ENCODE peak calls at places on chromosome 4, in six cellular contexts. One of them, this sample, is unnamed.
A peak's percentile ranks its signal among the peaks of the same experiment; 100 is the strongest.

GRCh38 chr4:2793578-2793919 is 664 bp downstream of the SH3BP2 start:
- DNase-seq in dorsolateral prefrontal cortex: no peak
- DNase-seq in K562: peak; percentile 52
- DNase-seq in RWPE1: no peak
- DNase-seq in neural progenitor cell: peak; percentile 30
- DNase-seq in IMR-90: peak; percentile 57
- DNase-seq in this sample: no peak

GRCh38 chr4:141307241-141307689 is 86.6 kb downstream of the ZNF330 start:
- DNase-seq in dorsolateral prefrontal cortex: peak; percentile 16
- DNase-seq in K562: peak; percentile 47
- DNase-seq in RWPE1: peak; percentile 52
- DNase-seq in neural progenitor cell: peak; percentile 67
- DNase-seq in IMR-90: peak; percentile 68
- DNase-seq in this sample: peak; percentile 40

GRCh38 chr4:165359501-165359900 is 19.3 kb upstream of the CPE start:
- DNase-seq in dorsolateral prefrontal cortex: no peak
- DNase-seq in K562: no peak
- DNase-seq in RWPE1: peak; percentile 63
- DNase-seq in neural progenitor cell: no peak
- DNase-seq in IMR-90: no peak
- DNase-seq in this sample: no peak

GRCh38 chr4:101782546-101782945 is 8.0 kb upstream of the BANK1 start:
- DNase-seq in dorsolateral prefrontal cortex: no peak
- DNase-seq in K562: no peak
- DNase-seq in RWPE1: no peak
- DNase-seq in neural progenitor cell: no peak
- DNase-seq in IMR-90: no peak
- DNase-seq in this sample: no peak

GRCh38 chr4:186669159-186669720 is 54.4 kb downstream of the FAT1 start:
- DNase-seq in dorsolateral prefrontal cortex: no peak
- DNase-seq in K562: no peak
- DNase-seq in RWPE1: peak; percentile 24
- DNase-seq in neural progenitor cell: peak; percentile 41
- DNase-seq in IMR-90: peak; percentile 81
- DNase-seq in this sample: no peak

GRCh38 chr4:26192921-26193894 is 127.6 kb upstream of the RBPJ start:
- DNase-seq in dorsolateral prefrontal cortex: no peak
- DNase-seq in K562: no peak
- DNase-seq in RWPE1: no peak
- DNase-seq in neural progenitor cell: no peak
- DNase-seq in IMR-90: no peak
- DNase-seq in this sample: no peak

GRCh38 chr4:37687666-37688065 is 1.5 kb upstream of the RELL1 start:
- DNase-seq in dorsolateral prefrontal cortex: peak; percentile 71
- DNase-seq in K562: no peak
- DNase-seq in RWPE1: no peak
- DNase-seq in neural progenitor cell: no peak
- DNase-seq in IMR-90: no peak
- DNase-seq in this sample: no peak

GRCh38 chr4:154590329-154591006 is at the start of gene FGA:
- DNase-seq in dorsolateral prefrontal cortex: no peak
- DNase-seq in K562: no peak
- DNase-seq in RWPE1: no peak
- DNase-seq in neural progenitor cell: peak; percentile 50
- DNase-seq in IMR-90: no peak
- DNase-seq in this sample: no peak

GRCh38 chr4:87029356-87029755 is 94.5 kb downstream of the AFF1 start:
- DNase-seq in dorsolateral prefrontal cortex: no peak
- DNase-seq in K562: no peak
- DNase-seq in RWPE1: no peak
- DNase-seq in neural progenitor cell: no peak
- DNase-seq in IMR-90: no peak
- DNase-seq in this sample: no peak

GRCh38 chr4:13543648-13544555 is at the start of gene NKX3-2:
- DNase-seq in dorsolateral prefrontal cortex: no peak
- DNase-seq in K562: no peak
- DNase-seq in RWPE1: no peak
- DNase-seq in neural progenitor cell: peak; percentile 74
- DNase-seq in IMR-90: peak; percentile 20
- DNase-seq in this sample: no peak

GRCh38 chr4:139875456-139875855 is 209.8 kb downstream of the MGST2 start:
- DNase-seq in dorsolateral prefrontal cortex: no peak
- DNase-seq in K562: no peak
- DNase-seq in RWPE1: no peak
- DNase-seq in neural progenitor cell: peak; percentile 69
- DNase-seq in IMR-90: no peak
- DNase-seq in this sample: no peak

GRCh38 chr4:166658585-166658984 is 575.7 kb downstream of the SPOCK3 start:
- DNase-seq in dorsolateral prefrontal cortex: no peak
- DNase-seq in K562: no peak
- DNase-seq in RWPE1: no peak
- DNase-seq in neural progenitor cell: no peak
- DNase-seq in IMR-90: no peak
- DNase-seq in this sample: no peak

GRCh38 chr4:23268072-23268771 is 575.5 kb downstream of the GBA3 start:
- DNase-seq in dorsolateral prefrontal cortex: no peak
- DNase-seq in K562: no peak
- DNase-seq in RWPE1: no peak
- DNase-seq in neural progenitor cell: no peak
- DNase-seq in IMR-90: no peak
- DNase-seq in this sample: no peak

GRCh38 chr4:54229631-54230478 is 762 bp downstream of the PDGFRA start:
- DNase-seq in dorsolateral prefrontal cortex: no peak
- DNase-seq in K562: no peak
- DNase-seq in RWPE1: no peak
- DNase-seq in neural progenitor cell: peak; percentile 61
- DNase-seq in IMR-90: peak; percentile 69
- DNase-seq in this sample: no peak

GRCh38 chr4:1056671-1057402 is 45.4 kb downstream of the FGFRL1 start:
- DNase-seq in dorsolateral prefrontal cortex: no peak
- DNase-seq in K562: no peak
- DNase-seq in RWPE1: no peak
- DNase-seq in neural progenitor cell: no peak
- DNase-seq in IMR-90: no peak
- DNase-seq in this sample: no peak

GRCh38 chr4:78606530-78607095 is 55.0 kb downstream of the ANXA3 start:
- DNase-seq in dorsolateral prefrontal cortex: no peak
- DNase-seq in K562: no peak
- DNase-seq in RWPE1: no peak
- DNase-seq in neural progenitor cell: no peak
- DNase-seq in IMR-90: no peak
- DNase-seq in this sample: no peak

GRCh38 chr4:81021526-81021944 is 9.0 kb upstream of the BMP3 start:
- DNase-seq in dorsolateral prefrontal cortex: no peak
- DNase-seq in K562: no peak
- DNase-seq in RWPE1: no peak
- DNase-seq in neural progenitor cell: no peak
- DNase-seq in IMR-90: no peak
- DNase-seq in this sample: peak; percentile 39

GRCh38 chr4:128688846-128689467 is 120.5 kb upstream of the JADE1 start:
- DNase-seq in dorsolateral prefrontal cortex: no peak
- DNase-seq in K562: no peak
- DNase-seq in RWPE1: no peak
- DNase-seq in neural progenitor cell: no peak
- DNase-seq in IMR-90: no peak
- DNase-seq in this sample: no peak

GRCh38 chr4:137545461-137545861 is 13.2 kb upstream of the PCDH18 start:
- DNase-seq in dorsolateral prefrontal cortex: no peak
- DNase-seq in K562: no peak
- DNase-seq in RWPE1: no peak
- DNase-seq in neural progenitor cell: peak; percentile 49
- DNase-seq in IMR-90: peak; percentile 94
- DNase-seq in this sample: no peak

GRCh38 chr4:177315767-177316490 is 6.3 kb downstream of the NEIL3 start:
- DNase-seq in dorsolateral prefrontal cortex: no peak
- DNase-seq in K562: no peak
- DNase-seq in RWPE1: no peak
- DNase-seq in neural progenitor cell: no peak
- DNase-seq in IMR-90: no peak
- DNase-seq in this sample: no peak

GRCh38 chr4:72286185-72286584 is 254.4 kb downstream of the NPFFR2 start:
- DNase-seq in dorsolateral prefrontal cortex: no peak
- DNase-seq in K562: no peak
- DNase-seq in RWPE1: peak; percentile 24
- DNase-seq in neural progenitor cell: no peak
- DNase-seq in IMR-90: peak; percentile 12
- DNase-seq in this sample: no peak
- TF ChIP-seq CTCF in dorsolateral prefrontal cortex: peak; percentile 19
- TF ChIP-seq CTCF in K562: no peak
- TF ChIP-seq CTCF in RWPE1: peak; percentile 9
- TF ChIP-seq CTCF in neural progenitor cell: peak; percentile 28
- TF ChIP-seq CTCF in IMR-90: peak; percentile 27
- TF ChIP-seq CTCF in this sample: no peak

DNA sequence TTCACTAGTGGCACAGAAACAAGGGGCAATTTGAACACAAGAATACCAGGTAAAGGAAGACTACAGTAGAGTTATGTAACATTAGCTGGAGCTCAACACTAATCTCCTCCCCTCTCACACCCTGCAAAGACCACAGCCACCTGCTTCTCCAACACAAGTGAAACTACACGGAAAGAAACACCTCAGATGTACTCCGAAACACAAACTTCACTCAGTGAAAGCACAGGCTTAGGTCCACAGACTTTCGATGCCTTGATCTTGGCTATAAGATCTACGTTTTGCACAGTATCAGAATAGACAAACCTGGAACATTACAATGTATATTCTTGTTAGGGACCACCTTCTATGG is 7.6 kb downstream of the ACSL1 start:
- DNase-seq in dorsolateral prefrontal cortex: no peak
- DNase-seq in K562: no peak
- DNase-seq in RWPE1: no peak
- DNase-seq in neural progenitor cell: no peak
- DNase-seq in IMR-90: no peak
- DNase-seq in this sample: no peak
- H3K27ac ChIP-seq in dorsolateral prefrontal cortex: no peak overlapping the region
- H3K27ac ChIP-seq in K562: no peak overlapping the region
- H3K27ac ChIP-seq in RWPE1: peak overlapping the region; percentile 21
- H3K27ac ChIP-seq in neural progenitor cell: no peak overlapping the region
- H3K27ac ChIP-seq in IMR-90: no peak overlapping the region
- H3K27ac ChIP-seq in this sample: peak overlapping the region; percentile 64

GRCh38 chr4:118798658-118799057 is 37.3 kb downstream of the SEC24D start:
- DNase-seq in dorsolateral prefrontal cortex: no peak
- DNase-seq in K562: no peak
- DNase-seq in RWPE1: no peak
- DNase-seq in neural progenitor cell: no peak
- DNase-seq in IMR-90: no peak
- DNase-seq in this sample: no peak
- TF ChIP-seq CTCF in dorsolateral prefrontal cortex: no peak
- TF ChIP-seq CTCF in K562: peak; percentile 11
- TF ChIP-seq CTCF in RWPE1: no peak
- TF ChIP-seq CTCF in neural progenitor cell: peak; percentile 30
- TF ChIP-seq CTCF in IMR-90: no peak
- TF ChIP-seq CTCF in this sample: no peak

GRCh38 chr4:121554377-121554776 is 142.4 kb downstream of the ANXA5 start:
- DNase-seq in dorsolateral prefrontal cortex: no peak
- DNase-seq in K562: no peak
- DNase-seq in RWPE1: no peak
- DNase-seq in neural progenitor cell: no peak
- DNase-seq in IMR-90: no peak
- DNase-seq in this sample: no peak

GRCh38 chr4:121551881-121552280 is 144.9 kb downstream of the ANXA5 start:
- DNase-seq in dorsolateral prefrontal cortex: no peak
- DNase-seq in K562: no peak
- DNase-seq in RWPE1: no peak
- DNase-seq in neural progenitor cell: no peak
- DNase-seq in IMR-90: no peak
- DNase-seq in this sample: no peak

GRCh38 chr4:121551271-121551670 is 145.5 kb downstream of the ANXA5 start:
- DNase-seq in dorsolateral prefrontal cortex: no peak
- DNase-seq in K562: no peak
- DNase-seq in RWPE1: peak; percentile 19
- DNase-seq in neural progenitor cell: no peak
- DNase-seq in IMR-90: no peak
- DNase-seq in this sample: no peak

GRCh38 chr4:121555315-121556107 is 141.3 kb downstream of the ANXA5 start:
- DNase-seq in dorsolateral prefrontal cortex: no peak
- DNase-seq in K562: no peak
- DNase-seq in RWPE1: no peak
- DNase-seq in neural progenitor cell: no peak
- DNase-seq in IMR-90: peak; percentile 8
- DNase-seq in this sample: no peak
- H3K27ac ChIP-seq in dorsolateral prefrontal cortex: no peak overlapping the region
- H3K27ac ChIP-seq in K562: no peak overlapping the region
- H3K27ac ChIP-seq in RWPE1: no peak overlapping the region
- H3K27ac ChIP-seq in neural progenitor cell: no peak overlapping the region
- H3K27ac ChIP-seq in IMR-90: no peak overlapping the region
- H3K27ac ChIP-seq in this sample: peak overlapping the region; percentile 42

GRCh38 chr4:112247021-112247420 is 15.4 kb downstream of the AP1AR start:
- DNase-seq in dorsolateral prefrontal cortex: no peak
- DNase-seq in K562: no peak
- DNase-seq in RWPE1: no peak
- DNase-seq in neural progenitor cell: no peak
- DNase-seq in IMR-90: no peak
- DNase-seq in this sample: no peak

GRCh38 chr4:112251044-112251632 is 19.6 kb downstream of the AP1AR start:
- DNase-seq in dorsolateral prefrontal cortex: no peak
- DNase-seq in K562: no peak
- DNase-seq in RWPE1: no peak
- DNase-seq in neural progenitor cell: peak; percentile 23
- DNase-seq in IMR-90: no peak
- DNase-seq in this sample: no peak

DNA sequence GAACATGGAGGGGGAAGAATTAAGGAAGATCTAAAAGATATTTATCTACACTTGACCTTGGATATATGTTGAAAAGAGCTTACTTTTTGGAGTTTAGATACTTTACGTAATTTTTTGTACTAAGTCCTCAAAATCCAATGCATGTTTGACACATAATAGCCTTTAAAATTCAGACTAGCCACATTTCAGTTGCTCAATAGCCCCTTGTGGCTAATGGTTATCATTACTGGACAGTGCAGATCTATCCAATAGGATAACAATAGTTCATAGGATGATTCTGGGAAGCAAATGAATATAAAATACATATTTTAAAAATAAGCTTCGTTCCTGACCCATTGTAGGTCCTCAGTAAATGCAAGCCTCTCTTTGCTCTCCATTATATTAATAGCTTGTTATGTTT is 13.8 kb downstream of the AP1AR start:
- DNase-seq in dorsolateral prefrontal cortex: no peak
- DNase-seq in K562: no peak
- DNase-seq in RWPE1: peak; percentile 8
- DNase-seq in neural progenitor cell: no peak
- DNase-seq in IMR-90: peak; percentile 13
- DNase-seq in this sample: no peak
- TF ChIP-seq CTCF in dorsolateral prefrontal cortex: no peak
- TF ChIP-seq CTCF in K562: no peak
- TF ChIP-seq CTCF in RWPE1: no peak
- TF ChIP-seq CTCF in neural progenitor cell: no peak
- TF ChIP-seq CTCF in IMR-90: no peak
- TF ChIP-seq CTCF in this sample: no peak

DNA sequence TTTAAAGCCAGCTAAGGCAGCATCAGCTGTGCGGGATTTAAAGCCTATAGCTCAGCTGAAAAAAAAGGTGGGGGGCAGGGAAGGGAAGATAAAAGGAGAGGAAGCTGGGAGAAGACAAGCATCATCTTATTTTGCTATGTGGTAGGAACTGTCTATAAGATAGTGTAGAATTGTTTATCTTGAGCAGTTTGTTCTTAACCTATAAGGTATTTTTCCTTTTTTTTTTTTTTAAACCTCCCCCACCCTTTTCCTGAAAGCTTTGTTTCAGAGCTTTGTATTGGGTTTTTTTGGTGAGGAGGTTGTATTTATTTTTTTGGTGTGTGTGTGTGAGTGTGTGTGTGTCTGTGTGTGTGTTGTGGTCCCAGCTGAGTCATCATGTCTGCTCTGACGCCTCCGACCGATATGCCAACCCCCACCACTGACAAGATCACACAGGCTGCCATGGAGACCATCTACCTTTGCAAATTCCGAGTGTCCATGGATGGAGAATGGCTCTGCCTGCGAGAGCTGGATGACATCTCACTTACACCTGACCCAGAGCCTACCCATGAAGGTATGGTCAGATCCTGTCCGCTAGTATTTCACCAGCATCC is 531 bp downstream of the RUFY3 start:
- DNase-seq in dorsolateral prefrontal cortex: peak; percentile 44
- DNase-seq in K562: peak; percentile 41
- DNase-seq in RWPE1: no peak
- DNase-seq in neural progenitor cell: no peak
- DNase-seq in IMR-90: peak; percentile 83
- DNase-seq in this sample: no peak
- H3K27ac ChIP-seq in dorsolateral prefrontal cortex: peak overlapping the region; percentile 80
- H3K27ac ChIP-seq in K562: peak overlapping the region; percentile 12
- H3K27ac ChIP-seq in RWPE1: no peak overlapping the region
- H3K27ac ChIP-seq in neural progenitor cell: no peak overlapping the region
- H3K27ac ChIP-seq in IMR-90: peak overlapping the region; percentile 58
- H3K27ac ChIP-seq in this sample: no peak overlapping the region